ENCODE peak calls at places on chromosome 9, in ten cellular contexts. D is mesenchymal stem cell; R is heart right ventricle; O is CD8-positive, alpha-beta memory T cell; H is neuronal stem cell; E is uterus; Z is astrocyte; J is sigmoid colon; K is left lung; F is OCI-LY7. U is an unnamed sample.
A peak's percentile ranks its signal among the peaks of the same experiment; 100 is the strongest.

GRCh38 chr9:134738869-134739659 is 97.5 kb downstream of the COL5A1 start:
- DNase-seq in K (no peak), D (peak; percentile 66), F (peak; percentile 23), J (peak; percentile 91), H (peak; percentile 66), E (peak; percentile 80), Z (no peak), O (peak; percentile 4), R (peak; percentile 78), U (peak; percentile 79)

GRCh38 chr9:135589596-135590485 is 28.3 kb downstream of the PAEP start:
- DNase-seq in H (no peak), F (no peak), O (no peak), Z (no peak), K (no peak), J (peak; percentile 44), D (no peak), R (no peak), E (no peak), U (no peak)

GRCh38 chr9:87157366-87158031 is 210.2 kb upstream of the GAS1 start:
- DNase-seq in R (no peak), O (no peak), D (no peak), K (no peak), Z (peak; percentile 30), J (no peak), H (no peak), E (no peak), F (no peak), U (peak; percentile 71)

GRCh38 chr9:137138701-137139467 is at the start of gene GRIN1:
- DNase-seq in Z (no peak), F (no peak), J (no peak), O (peak; percentile 34), K (peak; percentile 69), R (no peak), H (peak; percentile 60), E (no peak), D (peak; percentile 28), U (no peak)

GRCh38 chr9:136019041-136019680 is 58.0 kb upstream of the UBAC1 start:
- DNase-seq in O (no peak), E (no peak), K (no peak), Z (no peak), H (no peak), D (no peak), F (no peak), J (peak; percentile 57), R (no peak), U (no peak)

GRCh38 chr9:74035786-74036185 is 461.3 kb upstream of the RORB start:
- DNase-seq in Z (peak; percentile 22), J (no peak), O (no peak), E (no peak), H (no peak), D (no peak), K (no peak), F (no peak), R (no peak), U (no peak)

GRCh38 chr9:88578486-88579362 is 43.7 kb downstream of the NXNL2 start:
- DNase-seq in D (peak; percentile 73), E (peak; percentile 79), H (peak; percentile 66), O (peak; percentile 61), R (peak; percentile 84), F (peak; percentile 62), K (peak; percentile 96), Z (peak; percentile 31), J (peak; percentile 89), U (peak; percentile 86)

GRCh38 chr9:79962836-79963235 is 391.1 kb downstream of the TLE4 start:
- DNase-seq in J (no peak), K (no peak), D (peak; percentile 33), E (no peak), Z (no peak), F (no peak), O (no peak), R (no peak), H (peak; percentile 20), U (no peak)

GRCh38 chr9:113579270-113580040 is 115.9 kb downstream of the RGS3 start:
- DNase-seq in O (peak; percentile 21), J (peak; percentile 81), E (no peak), D (peak; percentile 71), Z (no peak), H (no peak), K (peak; percentile 87), R (no peak), F (peak; percentile 91), U (no peak)
- H3K4me1 ChIP-seq in O (peaks cover 60% of the 10 kb centered on the region), J (peaks cover 43% of the 10 kb centered on the region), E (peaks cover 8% of the 10 kb centered on the region), D (peaks cover 60% of the 10 kb centered on the region), Z (peaks cover 52% of the 10 kb centered on the region), H (peaks cover 7% of the 10 kb centered on the region), K (peaks cover 79% of the 10 kb centered on the region), R (peaks cover 100% of the 10 kb centered on the region), F (peaks cover 90% of the 10 kb centered on the region), U (peaks cover 31% of the 10 kb centered on the region)

DNA sequence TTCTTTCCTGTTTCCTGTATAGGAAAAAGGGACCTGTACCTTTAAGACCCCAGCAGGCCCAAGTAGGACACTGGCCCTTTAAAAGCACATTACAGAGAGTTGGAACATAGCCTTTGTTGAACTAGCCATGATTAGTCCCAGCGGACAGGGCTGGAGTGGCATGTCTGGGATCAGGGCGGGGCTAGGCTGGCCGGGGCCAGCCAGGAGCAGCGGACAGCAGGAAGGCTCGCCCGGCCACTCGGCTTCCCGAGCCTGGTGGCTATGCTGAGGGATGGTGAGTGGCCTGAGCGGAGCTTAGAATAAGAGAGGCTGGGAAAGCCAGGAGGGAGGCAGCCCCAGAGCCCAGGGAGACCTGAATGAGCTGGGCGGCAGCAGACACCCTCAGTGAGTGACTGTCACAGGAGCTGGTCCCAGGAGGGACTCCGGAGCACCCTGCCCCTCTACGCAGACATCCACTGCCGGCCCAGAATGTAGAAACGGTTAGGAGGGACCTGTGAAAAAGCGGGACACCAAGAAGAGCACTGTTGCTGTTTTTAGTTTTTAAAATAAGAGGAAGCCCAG is 92.1 kb downstream of the DAB2IP start:
- DNase-seq in K (peak; percentile 91), J (peak; percentile 93), D (peak; percentile 93), O (no peak), F (no peak), Z (peak; percentile 75), R (peak; percentile 87), H (peak; percentile 81), E (peak; percentile 86), U (peak; percentile 64)
- H3K4me1 ChIP-seq in K (peaks cover 82% of the 10 kb centered on the region), J (peaks cover 96% of the 10 kb centered on the region), D (peaks cover 45% of the 10 kb centered on the region), O (peaks cover 10% of the 10 kb centered on the region), F (peaks cover 58% of the 10 kb centered on the region), Z (peaks cover 47% of the 10 kb centered on the region), R (peaks cover 98% of the 10 kb centered on the region), H (peaks cover 29% of the 10 kb centered on the region), E (peaks cover 40% of the 10 kb centered on the region), U (peaks cover 26% of the 10 kb centered on the region)

GRCh38 chr9:127567898-127568617 is 44.0 kb upstream of the STXBP1 start:
- DNase-seq in R (peak; percentile 42), D (no peak), H (no peak), J (no peak), Z (no peak), E (no peak), O (no peak), K (no peak), F (no peak), U (peak; percentile 68)

GRCh38 chr9:127566351-127567001 is 45.6 kb upstream of the STXBP1 start:
- DNase-seq in O (no peak), E (no peak), K (no peak), H (no peak), Z (no peak), F (no peak), R (no peak), D (peak; percentile 33), J (no peak), U (no peak)

GRCh38 chr9:127568971-127569818 is 42.9 kb upstream of the STXBP1 start:
- DNase-seq in E (peak; percentile 82), J (peak; percentile 92), H (peak; percentile 89), K (peak; percentile 93), O (peak; percentile 75), Z (no peak), D (peak; percentile 83), R (peak; percentile 87), F (peak; percentile 84), U (peak; percentile 91)

GRCh38 chr9:127568618-127568970 is 43.5 kb upstream of the STXBP1 start:
- DNase-seq in E (no peak), J (no peak), D (no peak), H (no peak), O (no peak), F (no peak), Z (no peak), K (no peak), R (no peak), U (no peak)

DNA sequence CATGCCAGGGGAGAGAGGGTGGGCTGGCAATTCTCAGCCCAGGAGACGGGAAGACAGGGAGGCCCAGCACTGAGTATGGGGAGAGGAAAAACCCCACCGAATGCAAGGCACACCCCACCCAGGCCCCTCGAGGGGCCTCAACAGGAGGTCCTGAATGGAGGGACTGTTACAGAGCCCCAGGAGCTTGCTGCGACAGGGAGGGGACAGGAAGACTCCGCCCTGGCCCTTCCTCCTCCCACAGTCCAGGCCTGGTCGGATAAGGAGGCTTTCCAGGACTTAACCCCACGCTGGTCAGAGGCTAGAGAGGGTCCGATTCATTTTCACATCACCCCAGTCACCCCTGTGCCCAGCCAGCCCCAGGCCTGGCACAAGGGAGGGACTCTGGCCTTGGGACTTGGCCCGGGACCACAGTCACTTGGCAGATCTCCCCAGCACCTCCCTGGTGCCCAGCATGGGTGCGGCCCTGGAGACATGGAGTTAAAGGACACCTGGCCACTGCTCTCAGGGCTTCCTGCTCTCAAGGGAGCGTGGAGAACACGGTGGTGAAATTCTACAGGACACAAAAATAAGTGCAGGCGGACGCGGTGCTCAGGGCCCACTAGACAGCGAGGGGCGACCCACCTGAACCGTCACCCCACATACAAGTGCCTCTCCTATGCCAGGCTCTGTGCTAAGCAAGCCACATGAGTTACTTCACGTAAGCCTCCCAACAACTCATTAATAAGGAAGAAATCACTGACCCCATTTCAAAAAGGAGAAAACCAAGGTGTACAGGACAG is 44.8 kb upstream of the STXBP1 start:
- DNase-seq in H (no peak), R (peak; percentile 67), J (peak; percentile 88), D (peak; percentile 71), E (peak; percentile 56), K (peak; percentile 86), F (no peak), Z (no peak), O (no peak), U (no peak)
- H3K4me1 ChIP-seq in H (peaks cover 22% of the 10 kb centered on the region), R (peaks cover 64% of the 10 kb centered on the region), J (peaks cover 41% of the 10 kb centered on the region), D (peaks cover 44% of the 10 kb centered on the region), E (peaks cover 7% of the 10 kb centered on the region), K (peaks cover 76% of the 10 kb centered on the region), F (peaks cover 18% of the 10 kb centered on the region), Z (peaks cover 48% of the 10 kb centered on the region), O (peaks cover 19% of the 10 kb centered on the region), U (peaks cover 25% of the 10 kb centered on the region)

GRCh38 chr9:126805546-126806262 is 864 bp downstream of the ZBTB43 start:
- DNase-seq in H (no peak), D (peak; percentile 89), Z (peak; percentile 25), J (peak; percentile 70), E (no peak), F (peak; percentile 75), R (peak; percentile 56), K (peak; percentile 83), O (peak; percentile 75), U (peak; percentile 56)

GRCh38 chr9:126806336-126806735 is 1.5 kb downstream of the ZBTB43 start:
- DNase-seq in Z (no peak), F (no peak), H (no peak), D (peak; percentile 46), R (no peak), O (no peak), K (no peak), E (no peak), J (no peak), U (no peak)

GRCh38 chr9:126804696-126805545 is at the start of gene ZBTB43:
- DNase-seq in D (peak; percentile 96), J (peak; percentile 98), O (peak; percentile 98), E (peak; percentile 96), R (peak; percentile 99), F (peak; percentile 95), Z (peak; percentile 83), H (peak; percentile 92), K (peak; percentile 98), U (peak; percentile 88)

GRCh38 chr9:126802343-126803059 is 2.3 kb upstream of the ZBTB43 start:
- DNase-seq in K (no peak), E (no peak), F (no peak), J (no peak), R (no peak), D (no peak), Z (no peak), O (no peak), H (no peak), U (no peak)

DNA sequence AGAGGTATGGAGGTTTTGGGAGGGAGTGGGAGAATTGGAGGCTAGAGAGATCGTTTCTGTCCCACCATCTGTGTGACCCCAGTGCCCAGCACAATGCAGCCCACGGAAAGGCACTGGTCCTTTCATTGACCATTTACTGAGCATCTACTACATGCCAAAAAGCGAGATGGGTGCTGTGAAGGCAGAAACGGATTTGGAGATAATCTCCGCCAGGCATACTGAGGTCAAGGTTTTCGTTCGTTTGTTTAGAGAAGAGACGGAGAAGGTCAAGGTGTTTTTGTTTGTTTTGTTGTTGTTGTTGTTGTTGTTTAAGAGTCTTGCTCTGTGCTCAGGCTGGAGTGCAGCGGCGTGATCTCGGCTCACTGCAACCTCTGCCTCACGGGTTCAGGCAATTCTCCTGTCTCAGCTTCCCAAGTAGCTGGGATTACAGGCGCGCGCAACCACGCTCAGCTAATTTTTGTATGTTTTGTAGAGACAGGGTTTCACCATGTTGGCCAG is 593 bp upstream of the ZBTB43 start:
- DNase-seq in O (no peak), H (no peak), D (no peak), J (peak; percentile 32), E (peak; percentile 21), Z (no peak), K (no peak), R (no peak), F (no peak), U (no peak)
- H3K4me1 ChIP-seq in O (peaks cover 23% of the 10 kb centered on the region), H (peaks cover 13% of the 10 kb centered on the region), D (peaks cover 7% of the 10 kb centered on the region), J (peaks cover 15% of the 10 kb centered on the region), E (no peaks in the 10 kb centered on the region), Z (peaks cover 13% of the 10 kb centered on the region), K (peaks cover 39% of the 10 kb centered on the region), R (peaks cover 40% of the 10 kb centered on the region), F (peaks cover 23% of the 10 kb centered on the region), U (peaks cover 13% of the 10 kb centered on the region)

U was measured in ascending aorta.